ENCODE peak calls at places on chromosome 17, in four cellular contexts. One of them, this sample, is unnamed.

GRCh38 chr17:41486809-41487530 is 2.7 kb downstream of the KRT36 start:
- DNase-seq in effector memory CD8-positive, alpha-beta T cell: peak; percentile 16
- DNase-seq in MCF 10A: no peak
- DNase-seq in frontal cortex: no peak
- DNase-seq in this sample: no peak

GRCh38 chr17:4381690-4382671 is 15.5 kb upstream of the UBE2G1 start:
- DNase-seq in effector memory CD8-positive, alpha-beta T cell: no peak
- DNase-seq in MCF 10A: no peak
- DNase-seq in frontal cortex: no peak
- DNase-seq in this sample: no peak

GRCh38 chr17:40550608-40551007 is 14.7 kb downstream of the CCR7 start:
- DNase-seq in effector memory CD8-positive, alpha-beta T cell: no peak
- DNase-seq in MCF 10A: peak; percentile 79
- DNase-seq in frontal cortex: no peak
- DNase-seq in this sample: no peak

GRCh38 chr17:19672009-19672837 is 23.7 kb downstream of the ALDH3A2 start:
- DNase-seq in effector memory CD8-positive, alpha-beta T cell: no peak
- DNase-seq in MCF 10A: no peak
- DNase-seq in frontal cortex: no peak
- DNase-seq in this sample: no peak

GRCh38 chr17:63337579-63337978 is 108.5 kb downstream of the CYB561 start:
- DNase-seq in effector memory CD8-positive, alpha-beta T cell: no peak
- DNase-seq in MCF 10A: peak; percentile 52
- DNase-seq in frontal cortex: no peak
- DNase-seq in this sample: no peak

GRCh38 chr17:5329784-5330557 is 47.9 kb downstream of the RABEP1 start:
- DNase-seq in effector memory CD8-positive, alpha-beta T cell: no peak
- DNase-seq in MCF 10A: no peak
- DNase-seq in frontal cortex: no peak
- DNase-seq in this sample: no peak

GRCh38 chr17:67281053-67281452 is 36.1 kb upstream of the HELZ start:
- DNase-seq in effector memory CD8-positive, alpha-beta T cell: no peak
- DNase-seq in MCF 10A: peak; percentile 21
- DNase-seq in frontal cortex: no peak
- DNase-seq in this sample: no peak

GRCh38 chr17:75194879-75195278 is 10.6 kb upstream of the NUP85 start:
- DNase-seq in effector memory CD8-positive, alpha-beta T cell: no peak
- DNase-seq in MCF 10A: no peak
- DNase-seq in frontal cortex: no peak
- DNase-seq in this sample: no peak

GRCh38 chr17:43312011-43312410 is 78.2 kb upstream of the RNU2-1 start:
- DNase-seq in effector memory CD8-positive, alpha-beta T cell: no peak
- DNase-seq in MCF 10A: no peak
- DNase-seq in frontal cortex: no peak
- DNase-seq in this sample: no peak

GRCh38 chr17:31877911-31878702 is 19.1 kb upstream of the COPRS start:
- DNase-seq in effector memory CD8-positive, alpha-beta T cell: no peak
- DNase-seq in MCF 10A: no peak
- DNase-seq in frontal cortex: peak; percentile 28
- DNase-seq in this sample: no peak

This sample was measured in activated CD8-positive, alpha-beta memory T cell treated with anti-CD3 and anti-CD28 coated beads for 4 hours.